ENCODE peak calls at places on chromosomes 1 and 21, in seven cellular contexts. I is iPS DF 6.9, V is HL-60, R is AG04449, K is right lobe of liver, Z is H7, M is AG10803. H is an unnamed sample.

GRCh38 chr1:110384581-110385321 is 6.1 kb downstream of the SLC16A4 start:
- DNase-seq in M (no peak), K (no peak), I (no peak), R (no peak), V (peak), Z (no peak), H (no peak)

GRCh38 chr1:207454046-207454964 is at the start of gene CR2:
- DNase-seq in R (no peak), K (peak), I (peak), V (peak), M (no peak), Z (peak), H (no peak)

GRCh38 chr1:176102700-176103244 is 104.3 kb downstream of the COP1 start:
- DNase-seq in Z (no peak), I (no peak), K (no peak), M (peak), V (no peak), R (no peak), H (no peak)

GRCh38 chr1:156821801-156822200 is 5.2 kb upstream of the SH2D2A start:
- DNase-seq in Z (no peak), R (peak), M (peak), I (no peak), K (no peak), V (no peak), H (no peak)

GRCh38 chr21:44377201-44377921 is 23.9 kb downstream of the TRPM2 start:
- DNase-seq in Z (peak), R (no peak), V (no peak), M (no peak), I (no peak), K (no peak), H (no peak)

GRCh38 chr1:179935909-179936496 is 18.6 kb upstream of the CEP350 start:
- DNase-seq in I (no peak), K (no peak), M (no peak), V (no peak), R (no peak), Z (no peak), H (no peak)

GRCh38 chr1:6208723-6209660 is 3.1 kb downstream of the RNF207 start:
- DNase-seq in K (no peak), M (peak), Z (peak), V (peak), I (no peak), R (no peak), H (no peak)

GRCh38 chr21:46113497-46114176 is 15.7 kb downstream of the COL6A2 start:
- DNase-seq in R (no peak), K (no peak), V (no peak), M (no peak), Z (peak), I (no peak), H (no peak)

GRCh38 chr1:227947678-227948492 is at the start of gene WNT9A:
- DNase-seq in R (no peak), K (peak), I (no peak), V (no peak), Z (peak), M (peak), H (no peak)

GRCh38 chr1:17282836-17283235 is 25.2 kb upstream of the PADI4 start:
- DNase-seq in R (no peak), I (no peak), M (no peak), K (no peak), V (no peak), Z (no peak), H (no peak)

GRCh38 chr1:220927442-220927841 is 48.2 kb downstream of the HLX start:
- DNase-seq in I (no peak), M (no peak), V (no peak), K (no peak), Z (no peak), R (no peak), H (no peak)

GRCh38 chr1:40736085-40736531 is 44.6 kb downstream of the NFYC start:
- DNase-seq in R (no peak), K (no peak), I (no peak), V (no peak), M (peak), Z (peak), H (peak)

GRCh38 chr1:172391972-172392371 is 28.5 kb upstream of the C1orf105 start:
- DNase-seq in I (no peak), R (no peak), M (peak), K (no peak), V (no peak), Z (no peak), H (no peak)

GRCh38 chr21:44513389-44514217 is 26.4 kb downstream of the KRTAP10-1 start:
- DNase-seq in R (no peak), Z (peak), V (no peak), K (peak), M (no peak), I (no peak), H (no peak)

GRCh38 chr1:228490120-228491078 is 3.2 kb downstream of the RNF187 start:
- DNase-seq in Z (no peak), M (peak), K (peak), I (no peak), V (no peak), R (no peak), H (no peak)

GRCh38 chr1:204977327-204977726 is 65.7 kb upstream of the CNTN2 start:
- DNase-seq in M (no peak), K (no peak), I (no peak), Z (no peak), R (no peak), V (no peak), H (no peak)

GRCh38 chr1:71037066-71037465 is 10.6 kb downstream of the PTGER3 start:
- DNase-seq in I (no peak), K (no peak), Z (no peak), R (no peak), V (no peak), M (no peak), H (no peak)

GRCh38 chr1:53627031-53627430 is 111.9 kb downstream of the GLIS1 start:
- DNase-seq in V (no peak), I (no peak), K (no peak), R (no peak), M (no peak), Z (no peak), H (no peak)

GRCh38 chr1:184310157-184310819 is 76.5 kb upstream of the C1orf21 start:
- DNase-seq in M (no peak), Z (no peak), K (no peak), R (no peak), I (no peak), V (no peak), H (no peak)

GRCh38 chr1:37673920-37674319 is 18.4 kb upstream of the CDCA8 start:
- DNase-seq in V (peak), K (no peak), Z (no peak), I (no peak), R (no peak), M (peak), H (no peak)

GRCh38 chr1:12503709-12504108 is 114.3 kb downstream of the DHRS3 start:
- DNase-seq in I (no peak), V (no peak), Z (no peak), K (no peak), R (no peak), M (no peak), H (no peak)

GRCh38 chr1:174118726-174119125 is 40.6 kb upstream of the RABGAP1L start:
- DNase-seq in I (no peak), R (no peak), Z (no peak), V (no peak), K (no peak), M (no peak), H (no peak)

GRCh38 chr1:152190589-152190988 is 31.6 kb upstream of the RPTN start:
- DNase-seq in R (no peak), Z (no peak), M (peak), I (no peak), V (no peak), K (no peak), H (no peak)

DNA sequence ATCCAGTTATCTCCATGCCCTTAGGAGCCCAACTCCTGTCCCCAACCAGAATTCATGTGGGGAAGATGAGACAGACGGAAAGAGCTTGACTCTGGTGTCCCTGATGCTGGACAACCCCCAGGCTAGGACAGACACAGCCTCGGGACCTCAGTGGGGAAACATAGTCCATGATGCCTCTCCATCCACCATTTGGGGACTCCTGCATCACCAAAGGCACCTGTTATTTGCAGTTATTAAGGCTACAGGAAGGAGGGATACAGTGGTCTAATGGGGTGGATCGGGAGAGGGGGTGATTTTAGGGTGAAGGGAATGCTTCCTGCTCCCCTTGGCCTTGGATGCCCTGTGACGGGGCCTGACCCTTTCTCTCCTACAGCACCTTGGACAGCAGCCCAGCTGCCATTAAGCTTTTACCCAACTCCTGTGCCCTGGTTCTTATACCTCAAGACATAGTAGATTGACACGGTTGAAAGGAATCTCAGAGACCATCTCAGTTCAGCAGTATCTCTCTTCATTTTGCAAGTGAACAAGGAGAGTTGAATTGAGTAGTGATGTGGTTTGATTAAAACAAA is 111.6 kb downstream of the MATN1 start:
- DNase-seq in M (no peak), K (no peak), V (no peak), I (no peak), Z (peak), R (no peak), H (no peak)
- H3K4me3 ChIP-seq in M (no peak), K (no peak), V (no peak), I (no peak), Z (no peak), R (no peak), H (no peak)

GRCh38 chr1:234611153-234611798 is 1.3 kb upstream of the IRF2BP2 start:
- DNase-seq in R (peak), Z (no peak), I (no peak), M (peak), K (no peak), V (peak), H (peak)

GRCh38 chr1:234611799-234612351 is 1.9 kb upstream of the IRF2BP2 start:
- DNase-seq in V (peak), Z (no peak), R (no peak), K (peak), M (peak), I (no peak), H (no peak)

GRCh38 chr1:234612352-234613127 is 2.6 kb upstream of the IRF2BP2 start:
- DNase-seq in Z (no peak), M (peak), R (peak), I (no peak), V (peak), K (peak), H (peak)

GRCh38 chr1:234613992-234614584 is 4.1 kb upstream of the IRF2BP2 start:
- DNase-seq in I (no peak), V (no peak), K (no peak), R (no peak), M (peak), Z (no peak), H (no peak)

DNA sequence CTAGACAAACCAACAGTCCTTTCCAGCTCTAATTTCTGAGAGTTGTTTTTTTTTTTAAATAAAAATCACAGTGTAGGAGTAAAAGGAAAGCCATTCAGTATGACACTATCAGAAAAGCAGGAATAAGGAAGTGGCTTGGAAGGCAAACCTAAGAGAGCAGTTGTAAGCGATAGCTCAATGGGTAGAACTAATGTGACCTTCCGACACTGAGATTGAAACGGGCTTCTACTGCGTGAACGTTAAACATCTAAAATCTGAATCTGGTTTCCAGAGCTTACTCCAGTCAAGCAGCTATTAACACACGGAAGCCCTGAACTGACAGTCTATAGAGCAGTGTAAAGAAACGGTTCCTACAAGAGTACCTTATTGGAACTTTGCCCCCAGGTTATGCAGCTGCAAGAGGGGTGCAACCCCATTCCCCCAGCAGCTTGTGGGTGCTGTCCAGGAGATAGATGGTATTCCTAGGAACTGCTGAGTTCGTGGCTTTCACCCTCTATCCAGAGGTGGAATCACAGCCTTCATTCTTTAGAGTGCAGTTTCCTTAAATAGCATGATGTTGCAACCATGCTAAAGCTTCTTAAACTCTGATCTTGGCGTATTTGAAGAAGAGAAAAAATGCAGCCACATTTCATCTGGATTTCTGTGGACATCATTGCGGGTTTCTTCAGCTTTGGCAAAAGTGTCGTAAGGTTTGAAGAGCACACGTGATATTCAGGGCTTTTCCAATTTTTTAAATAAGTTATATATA is 3.3 kb upstream of the IRF2BP2 start:
- DNase-seq in R (peak), M (peak), K (no peak), Z (no peak), V (peak), I (no peak), H (no peak)
- H3K4me3 ChIP-seq in R (peak), M (peak), K (no peak), Z (no peak), V (no peak), I (no peak), H (no peak)

DNA sequence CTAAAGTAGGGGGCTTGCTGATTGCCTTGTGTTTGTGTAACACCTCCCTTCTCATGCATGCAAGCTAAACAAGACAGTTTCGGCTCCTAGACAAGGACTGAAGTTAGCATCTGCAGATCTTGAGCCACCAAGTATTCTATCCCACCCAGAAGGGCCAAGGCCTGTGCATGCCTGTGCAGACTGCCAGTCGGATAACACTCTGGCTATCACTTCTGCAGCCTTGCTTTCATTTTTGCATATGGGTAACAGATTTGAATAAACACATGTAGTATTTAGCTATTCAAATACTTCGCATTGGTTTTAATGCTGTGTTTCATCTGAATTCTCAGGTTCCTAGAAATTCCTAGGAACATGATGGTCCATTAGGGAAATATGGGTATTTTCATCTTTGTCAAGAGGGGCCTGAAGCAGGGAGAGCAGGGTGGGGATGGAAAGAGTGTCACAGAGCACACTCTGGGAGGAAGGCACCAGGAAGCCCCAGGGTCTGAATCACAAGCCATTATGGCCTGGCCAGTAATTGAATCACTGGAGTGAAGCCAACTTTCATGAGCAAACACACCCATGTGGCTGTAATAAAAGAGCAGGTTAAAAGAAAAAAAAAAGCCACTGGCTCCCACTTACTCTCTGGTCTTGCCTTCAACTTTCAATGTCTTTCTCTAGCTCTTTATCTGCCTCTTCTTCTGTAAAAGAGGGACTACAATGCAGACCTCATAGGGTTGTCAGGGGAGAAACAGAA is 28.2 kb downstream of the GADD45A start:
- DNase-seq in V (no peak), M (peak), R (no peak), I (no peak), Z (no peak), K (no peak), H (peak)
- H3K4me3 ChIP-seq in V (no peak), M (no peak), R (no peak), I (no peak), Z (no peak), K (no peak), H (no peak)

GRCh38 chr1:201754353-201754752 is 74.6 kb upstream of the IPO9 start:
- DNase-seq in K (no peak), I (no peak), V (no peak), R (no peak), M (no peak), Z (no peak), H (no peak)

GRCh38 chr1:201755200-201755599 is 73.8 kb upstream of the IPO9 start:
- DNase-seq in Z (no peak), K (no peak), R (no peak), M (no peak), V (no peak), I (no peak), H (no peak)

GRCh38 chr1:201751872-201752271 is 77.1 kb upstream of the IPO9 start:
- DNase-seq in I (no peak), M (no peak), K (no peak), Z (no peak), R (no peak), V (no peak), H (no peak)

GRCh38 chr1:201752333-201752732 is 76.6 kb upstream of the IPO9 start:
- DNase-seq in Z (no peak), K (no peak), I (no peak), R (no peak), V (no peak), M (no peak), H (no peak)

DNA sequence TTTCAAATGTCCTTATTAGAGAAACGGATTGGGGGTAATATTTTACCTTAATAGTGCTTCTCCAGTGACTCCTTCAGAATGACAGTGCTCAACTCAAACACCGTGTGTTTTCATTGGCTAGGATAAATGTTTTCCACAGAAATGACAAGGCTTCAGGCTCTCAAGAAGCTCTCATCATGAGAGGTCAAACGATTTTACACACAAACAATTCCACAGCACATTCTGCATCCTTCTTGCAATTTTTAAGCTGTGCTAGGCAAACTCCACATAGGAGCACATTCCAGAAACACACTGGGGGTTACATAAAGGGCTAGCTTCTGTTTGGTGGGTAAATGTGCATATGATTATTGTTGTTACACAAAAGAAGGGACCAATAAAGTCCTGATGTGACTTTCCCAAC is 75.5 kb upstream of the IPO9 start:
- DNase-seq in R (no peak), Z (no peak), V (no peak), M (peak), K (no peak), I (no peak), H (no peak)
- H3K4me3 ChIP-seq in R (no peak), Z (no peak), V (no peak), M (no peak), K (no peak), I (no peak), H (no peak)

DNA sequence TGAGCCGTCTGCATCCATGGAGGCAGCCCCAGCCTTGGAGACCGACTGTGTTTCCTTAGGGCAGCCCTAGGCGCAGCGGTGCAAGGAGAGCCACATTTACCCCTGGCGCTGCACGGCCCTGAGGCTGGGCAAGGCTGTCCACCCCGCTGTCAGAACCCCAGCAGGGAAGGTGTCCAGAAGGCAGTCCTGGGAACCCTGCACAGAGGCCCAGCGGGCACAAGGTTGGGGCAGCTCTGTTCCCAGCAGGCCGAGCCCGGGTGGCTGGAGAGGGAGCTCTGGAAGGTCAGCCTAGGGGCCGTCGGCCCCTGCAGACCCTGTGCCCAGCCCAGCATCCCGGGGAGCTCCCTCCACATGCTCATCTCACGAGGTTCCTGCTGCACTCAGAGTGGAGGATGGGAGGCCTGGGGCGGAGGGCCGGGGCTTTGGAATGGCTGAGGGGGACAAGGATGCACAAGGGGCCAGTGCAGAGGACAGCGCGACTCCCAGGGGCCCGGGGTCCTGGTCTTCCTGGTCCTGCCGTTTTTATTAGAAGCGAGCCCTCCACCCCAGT is 19.9 kb upstream of the SAMD11 start:
- DNase-seq in Z (no peak), K (no peak), R (no peak), V (no peak), M (no peak), I (no peak), H (no peak)
- H3K4me3 ChIP-seq in Z (no peak), K (no peak), R (peak), V (no peak), M (peak), I (no peak), H (peak)